ENCODE peak calls at places on chromosomes 13 and 19, in six cellular contexts. D is HepG2, C is tibial nerve, V is A549, Y is stomach, L is transverse colon. M is an unnamed sample.

GRCh38 chr19:3672993-3673392 is 27.3 kb downstream of the PIP5K1C start:
- DNase-seq in V (no peak), L (no peak), Y (no peak), C (no peak), D (no peak), M (no peak)

GRCh38 chr13:112962911-112963625 is 5.9 kb upstream of the MCF2L start:
- DNase-seq in C (no peak), D (no peak), L (peak; percentile 2), V (no peak), Y (no peak), M (no peak)

GRCh38 chr13:20588529-20589110 is 21.7 kb downstream of the IFT88 start:
- DNase-seq in D (no peak), L (no peak), V (no peak), C (no peak), Y (no peak), M (no peak)

GRCh38 chr19:47005164-47005641 is 14.4 kb upstream of the NPAS1 start:
- DNase-seq in D (peak; percentile 30), V (no peak), Y (no peak), L (no peak), C (no peak), M (no peak)

GRCh38 chr13:88908896-88909535 is 1237.8 kb downstream of the SLITRK5 start:
- DNase-seq in C (peak; percentile 12), Y (no peak), D (no peak), V (no peak), L (no peak), M (no peak)

GRCh38 chr19:29904017-29904416 is 38.0 kb upstream of the URI1 start:
- DNase-seq in D (no peak), L (no peak), Y (no peak), V (no peak), C (no peak), M (no peak)

GRCh38 chr19:38617764-38618589 is at the start of gene MAP4K1:
- DNase-seq in V (no peak), Y (peak; percentile 53), L (peak; percentile 78), C (no peak), D (no peak), M (peak; percentile 46)

GRCh38 chr19:52221831-52222375 is 32.1 kb downstream of the PPP2R1A start:
- DNase-seq in Y (no peak), V (no peak), D (no peak), C (no peak), L (no peak), M (no peak)

GRCh38 chr13:106986033-106986484 is 418.1 kb upstream of the ARGLU1 start:
- DNase-seq in D (no peak), L (no peak), Y (no peak), C (no peak), V (no peak), M (no peak)

GRCh38 chr19:5703819-5704818 is 14.0 kb downstream of the RPL36 start:
- DNase-seq in V (no peak), D (no peak), C (no peak), Y (no peak), L (no peak), M (no peak)

GRCh38 chr13:33976965-33977364 is 159.0 kb downstream of the RFC3 start:
- DNase-seq in V (peak; percentile 2), C (no peak), D (peak; percentile 21), Y (no peak), L (no peak), M (no peak)

GRCh38 chr13:37501187-37501586 is 97.4 kb downstream of the POSTN start:
- DNase-seq in V (no peak), C (no peak), Y (no peak), L (no peak), D (no peak), M (no peak)

GRCh38 chr19:48806518-48806817 is 4.4 kb downstream of the BCAT2 start:
- DNase-seq in V (no peak), C (no peak), L (no peak), Y (peak; percentile 42), D (no peak), M (no peak)

GRCh38 chr13:24184265-24184841 is 23.8 kb downstream of the SPATA13 start:
- DNase-seq in C (no peak), V (no peak), D (peak; percentile 93), Y (no peak), L (no peak), M (no peak)

GRCh38 chr13:24181991-24182702 is 21.6 kb downstream of the SPATA13 start:
- DNase-seq in Y (no peak), D (peak; percentile 50), C (no peak), L (no peak), V (no peak), M (no peak)

GRCh38 chr13:24184855-24185254 is 24.3 kb downstream of the SPATA13 start:
- DNase-seq in L (no peak), D (no peak), V (no peak), Y (no peak), C (no peak), M (no peak)

GRCh38 chr13:24182703-24183081 is 22.2 kb downstream of the SPATA13 start:
- DNase-seq in V (no peak), L (no peak), D (peak; percentile 73), Y (no peak), C (no peak), M (no peak)

DNA sequence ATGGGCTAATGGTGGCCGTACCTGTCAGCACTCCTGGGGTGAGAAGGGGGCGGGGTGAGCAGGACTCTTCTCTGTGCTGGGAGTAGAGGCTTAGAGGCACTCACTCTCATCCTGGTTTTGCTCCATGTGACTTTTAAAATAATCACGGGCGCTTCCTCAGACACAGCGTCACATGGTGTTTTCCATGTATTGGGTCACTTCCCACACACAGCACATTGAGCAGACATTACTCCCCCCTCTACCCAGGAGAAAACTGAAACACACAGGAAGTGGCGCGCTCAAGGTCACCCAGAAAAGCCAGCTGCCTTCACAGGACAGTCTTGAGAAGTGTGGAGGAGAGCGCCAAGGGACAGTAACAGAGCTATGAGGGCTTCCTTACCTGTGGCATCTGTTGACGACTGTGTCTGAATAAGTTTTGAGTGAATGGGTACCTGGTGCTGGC is 23.2 kb downstream of the SPATA13 start:
- DNase-seq in D (peak; percentile 85), C (no peak), V (no peak), L (peak; percentile 43), Y (no peak), M (peak; percentile 73)
- TF ChIP-seq POLR2A in D (peak; percentile 54), C (no peak), V (no peak), L (no peak), Y (no peak), M (no peak)

GRCh38 chr19:45780146-45780447 is 2.2 kb downstream of the DMPK start:
- DNase-seq in D (no peak), Y (no peak), V (no peak), L (no peak), C (no peak), M (no peak)
- TF ChIP-seq EP300 in D (no peak), Y (no peak), V (no peak), L (no peak), C (no peak), M (no peak)

GRCh38 chr19:17334414-17335409 is at the start of gene ANO8:
- DNase-seq in D (peak; percentile 91), V (peak; percentile 99), Y (peak; percentile 94), C (peak; percentile 94), L (peak; percentile 96), M (peak; percentile 95)
- TF ChIP-seq POLR2A in D (peak; percentile 50), V (no peak), Y (no peak), C (no peak), L (no peak), M (no peak)

GRCh38 chr13:73325351-73326214 is 266.8 kb downstream of the KLF5 start:
- DNase-seq in D (peak; percentile 34), L (peak; percentile 42), C (no peak), V (peak; percentile 49), Y (no peak), M (no peak)
- TF ChIP-seq EP300 in D (no peak), L (no peak), C (no peak), V (no peak), Y (no peak), M (no peak)

DNA sequence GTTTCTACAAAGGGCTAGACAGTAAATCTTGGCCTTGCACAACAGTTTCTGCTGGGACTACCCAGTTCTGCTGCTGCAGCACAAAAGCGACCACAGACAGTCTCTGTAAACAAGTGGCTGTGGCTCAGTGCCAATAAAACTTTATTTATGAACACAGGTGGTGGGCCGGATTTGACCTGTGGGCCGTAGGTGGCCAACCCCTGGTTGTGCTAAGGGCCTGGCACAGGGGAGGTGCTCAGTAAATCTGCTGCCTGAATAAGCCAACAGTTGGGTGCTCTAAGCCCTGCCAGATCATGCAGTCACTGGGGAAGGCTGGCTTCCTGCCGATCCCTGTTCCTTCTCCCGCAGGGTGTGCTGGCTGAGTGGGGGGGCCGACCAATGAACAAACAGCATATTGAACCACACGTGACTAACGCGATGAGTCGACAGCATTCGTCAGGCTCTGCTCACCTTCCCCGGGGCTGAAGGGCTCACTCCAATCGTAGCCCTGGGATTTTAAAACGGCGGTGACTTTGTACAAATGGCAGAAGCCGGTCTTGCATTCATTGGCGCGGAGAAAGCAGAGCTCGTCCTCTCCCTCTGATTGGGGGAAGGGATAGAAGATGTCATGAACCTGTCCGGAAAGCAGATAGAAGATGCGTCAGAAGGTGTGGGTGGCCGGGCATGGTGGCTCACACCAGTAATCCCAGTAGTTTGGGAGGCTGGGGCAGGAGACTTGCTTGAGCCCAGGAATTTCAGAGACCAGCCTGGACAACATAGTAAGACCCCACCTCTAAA is 24.3 kb upstream of the MYDGF start:
- DNase-seq in L (peak; percentile 46), V (peak; percentile 89), Y (peak; percentile 77), D (no peak), C (no peak), M (no peak)
- TF ChIP-seq POLR2A in L (no peak), V (no peak), Y (no peak), D (no peak), C (no peak), M (no peak)

GRCh38 chr19:28330831-28331230 is 882.1 kb downstream of the UQCRFS1 start:
- DNase-seq in D (no peak), Y (no peak), C (no peak), V (no peak), L (no peak), M (no peak)
- TF ChIP-seq EP300 in D (no peak), Y (no peak), C (no peak), V (no peak), L (no peak), M (no peak)

GRCh38 chr19:12484011-12484370 is 625 bp downstream of the ZNF709 start:
- DNase-seq in L (no peak), Y (no peak), C (no peak), V (no peak), D (no peak), M (no peak)
- TF ChIP-seq POLR2A in L (no peak), Y (no peak), C (no peak), V (no peak), D (no peak), M (no peak)

GRCh38 chr19:10593148-10593547 is 6.0 kb upstream of the AP1M2 start:
- DNase-seq in L (no peak), V (no peak), Y (no peak), C (no peak), D (no peak), M (no peak)

GRCh38 chr19:10593820-10594637 is 6.9 kb upstream of the AP1M2 start:
- DNase-seq in V (no peak), L (peak; percentile 53), Y (no peak), D (no peak), C (peak; percentile 76), M (peak; percentile 29)
- TF ChIP-seq EP300 in V (no peak), L (no peak), Y (no peak), D (no peak), C (peak; percentile 68), M (no peak)